ENCODE peak calls at places on chromosomes 6 and 20, in four cellular contexts. Z is heart left ventricle; M is CD8-positive, alpha-beta T cell; E is body of pancreas. H is an unnamed sample.

GRCh38 chr6:347232-347631 is 44.3 kb upstream of the IRF4 start:
- ATAC-seq in Z (no peak), M (no peak), E (no peak), H (no peak)

GRCh38 chr20:17875981-17876385 is 92.6 kb downstream of the SNX5 start:
- ATAC-seq in Z (no peak), M (no peak), E (no peak), H (no peak)

GRCh38 chr6:14876778-14877613 is 368.9 kb upstream of the JARID2 start:
- ATAC-seq in Z (peak), M (peak), E (peak), H (peak)

GRCh38 chr6:2938004-2938631 is 33.2 kb downstream of the SERPINB6 start:
- ATAC-seq in Z (peak), M (no peak), E (no peak), H (no peak)

GRCh38 chr6:42338573-42339218 is 113.0 kb downstream of the TRERF1 start:
- ATAC-seq in Z (no peak), M (no peak), E (no peak), H (no peak)

GRCh38 chr6:51153109-51153508 is 334.4 kb downstream of the TFAP2B start:
- ATAC-seq in Z (no peak), M (no peak), E (no peak), H (no peak)

GRCh38 chr20:5486377-5487054 is 169.8 kb upstream of the PROKR2 start:
- ATAC-seq in Z (no peak), M (no peak), E (no peak), H (no peak)

GRCh38 chr20:43953919-43954617 is 39.4 kb downstream of the TOX2 start:
- ATAC-seq in Z (no peak), M (no peak), E (no peak), H (no peak)

GRCh38 chr20:57458400-57459160 is 66.4 kb downstream of the CTCFL start:
- ATAC-seq in Z (no peak), M (no peak), E (no peak), H (peak)

GRCh38 chr20:11094196-11094595 is 420.4 kb upstream of the JAG1 start:
- ATAC-seq in Z (no peak), M (no peak), E (no peak), H (no peak)

GRCh38 chr20:38226553-38226952 is 34.0 kb downstream of the KIAA1755 start:
- ATAC-seq in Z (no peak), M (no peak), E (no peak), H (no peak)

GRCh38 chr6:26022166-26022510 is 59.5 kb downstream of the TRIM38 start:
- ATAC-seq in Z (peak), M (no peak), E (peak), H (peak)

GRCh38 chr6:125165256-125165655 is 11.7 kb downstream of the TPD52L1 start:
- ATAC-seq in Z (no peak), M (no peak), E (no peak), H (no peak)

GRCh38 chr6:41193171-41193734 is 7.7 kb downstream of the TREML2 start:
- ATAC-seq in Z (no peak), M (no peak), E (no peak), H (no peak)

GRCh38 chr20:3068986-3069900 is 2.2 kb upstream of the OXT start:
- ATAC-seq in Z (no peak), M (peak), E (no peak), H (no peak)

GRCh38 chr20:61562897-61563504 is 310.9 kb downstream of the CDH4 start:
- ATAC-seq in Z (no peak), M (no peak), E (no peak), H (no peak)

GRCh38 chr20:21246143-21246542 is 57.0 kb upstream of the XRN2 start:
- ATAC-seq in Z (no peak), M (no peak), E (no peak), H (no peak)

GRCh38 chr6:84346372-84346771 is 118.9 kb upstream of the CEP162 start:
- ATAC-seq in Z (no peak), M (no peak), E (no peak), H (no peak)

GRCh38 chr6:68559716-68560115 is 75.4 kb upstream of the ADGRB3 start:
- ATAC-seq in Z (no peak), M (no peak), E (no peak), H (no peak)

GRCh38 chr6:15254074-15254975 is 8.5 kb downstream of the JARID2 start:
- ATAC-seq in Z (no peak), M (no peak), E (no peak), H (no peak)

GRCh38 chr6:56708810-56709597 is 66.3 kb upstream of the DST start:
- ATAC-seq in Z (no peak), M (no peak), E (peak), H (peak)

GRCh38 chr20:32155017-32155965 is 45.8 kb downstream of the TM9SF4 start:
- ATAC-seq in Z (peak), M (no peak), E (peak), H (peak)

GRCh38 chr6:54451516-54451915 is 143.3 kb downstream of the TINAG start:
- ATAC-seq in Z (no peak), M (no peak), E (no peak), H (no peak)

GRCh38 chr6:307065-307814 is 15.0 kb downstream of the DUSP22 start:
- ATAC-seq in Z (peak), M (no peak), E (no peak), H (no peak)

GRCh38 chr6:88661136-88661535 is 302.3 kb downstream of the RNGTT start:
- ATAC-seq in Z (no peak), M (no peak), E (no peak), H (no peak)

GRCh38 chr6:157008568-157008967 is 231.4 kb downstream of the ARID1B start:
- ATAC-seq in Z (no peak), M (no peak), E (no peak), H (no peak)

GRCh38 chr20:51955756-51956155 is 153.4 kb upstream of the SALL4 start:
- ATAC-seq in Z (no peak), M (no peak), E (no peak), H (no peak)

GRCh38 chr6:33633462-33634158 is 12.5 kb downstream of the ITPR3 start:
- ATAC-seq in Z (peak), M (peak), E (peak), H (peak)

GRCh38 chr20:50224052-50224451 is 33.4 kb downstream of the CEBPB start:
- ATAC-seq in Z (no peak), M (no peak), E (no peak), H (no peak)

GRCh38 chr6:12595161-12595792 is 121.3 kb upstream of the PHACTR1 start:
- ATAC-seq in Z (no peak), M (no peak), E (peak), H (peak)

DNA sequence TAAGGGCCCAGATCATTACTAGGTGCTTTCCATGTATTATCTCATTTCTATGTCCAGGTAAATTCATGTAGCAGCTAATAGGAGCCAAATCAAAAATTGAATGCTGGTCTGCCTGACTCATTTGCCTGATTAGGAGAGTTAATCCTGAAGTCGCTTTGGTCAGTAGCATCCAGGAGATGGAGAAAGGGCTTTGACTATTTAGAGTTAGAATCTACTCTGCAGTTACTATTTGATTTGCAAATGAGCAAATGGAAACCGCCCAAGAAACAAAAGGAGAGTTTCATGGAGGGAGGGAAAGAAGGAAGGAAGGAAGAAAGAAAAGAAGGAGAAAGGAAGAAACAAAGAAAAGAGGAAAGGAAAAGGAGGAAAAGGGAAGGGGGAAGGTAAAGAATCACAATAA is 539.6 kb upstream of the MMS22L start:
- ATAC-seq in Z (no peak), M (no peak), E (no peak), H (no peak)
- H3K27ac ChIP-seq in Z (no peak), M (no peak), E (no peak), H (no peak)

GRCh38 chr20:10051185-10051584 is 16.4 kb downstream of the ANKEF1 start:
- ATAC-seq in Z (no peak), M (no peak), E (no peak), H (no peak)

GRCh38 chr20:10047427-10047826 is 12.6 kb downstream of the ANKEF1 start:
- ATAC-seq in Z (no peak), M (no peak), E (no peak), H (no peak)
- H3K27ac ChIP-seq in Z (no peak), M (no peak), E (no peak), H (no peak)

GRCh38 chr6:11201015-11201414 is 31.5 kb downstream of the NEDD9 start:
- ATAC-seq in Z (no peak), M (no peak), E (no peak), H (no peak)

GRCh38 chr6:11202513-11203305 is 29.8 kb downstream of the NEDD9 start:
- ATAC-seq in Z (no peak), M (peak), E (peak), H (no peak)

GRCh38 chr6:11200356-11200755 is 32.1 kb downstream of the NEDD9 start:
- ATAC-seq in Z (no peak), M (no peak), E (no peak), H (no peak)

GRCh38 chr6:11203306-11204009 is 29.0 kb downstream of the NEDD9 start:
- ATAC-seq in Z (no peak), M (no peak), E (no peak), H (no peak)

DNA sequence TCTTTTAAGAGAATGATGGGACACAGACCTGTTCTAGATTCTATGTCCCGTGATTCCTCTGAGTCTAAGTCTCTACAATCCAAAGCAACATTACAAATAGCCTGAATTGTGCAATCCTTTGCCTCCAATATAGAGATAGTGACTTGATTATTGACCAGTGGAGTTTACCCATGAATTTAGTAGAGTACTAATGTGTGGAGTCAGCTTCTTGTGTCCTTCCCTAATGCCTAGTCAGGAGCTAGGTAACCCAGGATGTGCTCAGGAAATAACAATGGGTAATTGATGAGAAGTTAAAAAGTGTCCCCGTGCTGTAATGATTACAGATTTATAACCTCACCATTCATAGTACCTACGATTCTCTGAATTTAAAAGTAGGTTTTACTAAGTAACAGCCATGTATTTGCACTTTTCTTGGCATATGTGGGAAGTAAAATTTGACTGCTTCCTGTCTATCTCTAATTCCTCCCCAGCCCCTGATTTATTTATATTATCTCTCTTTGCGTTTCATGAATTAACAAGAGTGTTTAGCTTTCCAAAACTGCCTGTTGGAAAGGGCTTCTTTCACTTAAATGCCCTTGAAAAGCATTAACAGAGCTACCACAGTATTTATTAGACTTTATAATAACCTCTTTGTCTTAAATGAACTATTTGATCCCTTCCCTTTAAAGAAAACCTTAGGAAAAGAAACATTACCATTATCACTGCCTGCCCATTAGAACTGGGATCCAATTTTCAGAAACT is 30.5 kb downstream of the NEDD9 start:
- ATAC-seq in Z (no peak), M (no peak), E (peak), H (no peak)
- H3K27ac ChIP-seq in Z (no peak), M (no peak), E (peak), H (no peak)

GRCh38 chr6:158087519-158087867 is 80.6 kb downstream of the SERAC1 start:
- ATAC-seq in Z (no peak), M (no peak), E (no peak), H (no peak)
- H3K27ac ChIP-seq in Z (no peak), M (no peak), E (no peak), H (no peak)